ENCODE peak calls at places on chromosomes 13 and 19, in four cellular contexts. One of them, this sample, is unnamed.

GRCh38 chr13:110114351-110114750 is 192.6 kb downstream of the COL4A1 start:
- DNase-seq in WTC11: no peak
- DNase-seq in HepG2: no peak
- DNase-seq in SK-N-SH: no peak
- DNase-seq in this sample: no peak

GRCh38 chr13:80082396-80083096 is 258.4 kb downstream of the SPRY2 start:
- DNase-seq in WTC11: no peak
- DNase-seq in HepG2: no peak
- DNase-seq in SK-N-SH: no peak
- DNase-seq in this sample: no peak

GRCh38 chr19:6161271-6161850 is 25.9 kb downstream of the ACSBG2 start:
- DNase-seq in WTC11: peak; percentile 22
- DNase-seq in HepG2: peak; percentile 13
- DNase-seq in SK-N-SH: peak; percentile 13
- DNase-seq in this sample: peak; percentile 89

GRCh38 chr13:106865706-106866288 is 297.9 kb upstream of the ARGLU1 start:
- DNase-seq in WTC11: no peak
- DNase-seq in HepG2: no peak
- DNase-seq in SK-N-SH: no peak
- DNase-seq in this sample: no peak

GRCh38 chr19:506404-507285 is 652 bp upstream of the TPGS1 start:
- DNase-seq in WTC11: peak; percentile 91
- DNase-seq in HepG2: peak; percentile 99
- DNase-seq in SK-N-SH: peak; percentile 97
- DNase-seq in this sample: peak; percentile 99

GRCh38 chr19:34017024-34017423 is 155.3 kb upstream of the LSM14A start:
- DNase-seq in WTC11: no peak
- DNase-seq in HepG2: no peak
- DNase-seq in SK-N-SH: no peak
- DNase-seq in this sample: no peak

GRCh38 chr19:47075941-47076340 is 27.5 kb upstream of the TMEM160 start:
- DNase-seq in WTC11: no peak
- DNase-seq in HepG2: no peak
- DNase-seq in SK-N-SH: no peak
- DNase-seq in this sample: no peak

GRCh38 chr19:41995959-41996797 is 2.1 kb upstream of the ATP1A3 start:
- DNase-seq in WTC11: peak; percentile 74
- DNase-seq in HepG2: no peak
- DNase-seq in SK-N-SH: peak; percentile 90
- DNase-seq in this sample: peak; percentile 80

GRCh38 chr19:4297901-4298771 is 4.1 kb downstream of the TMIGD2 start:
- DNase-seq in WTC11: peak; percentile 29
- DNase-seq in HepG2: peak; percentile 35
- DNase-seq in SK-N-SH: no peak
- DNase-seq in this sample: no peak

GRCh38 chr13:80379245-80379644 is 38.3 kb upstream of the SPRY2 start:
- DNase-seq in WTC11: no peak
- DNase-seq in HepG2: no peak
- DNase-seq in SK-N-SH: no peak
- DNase-seq in this sample: no peak

GRCh38 chr13:32262165-32262564 is 53.0 kb downstream of the ZAR1L start:
- DNase-seq in WTC11: no peak
- DNase-seq in HepG2: no peak
- DNase-seq in SK-N-SH: no peak
- DNase-seq in this sample: no peak

GRCh38 chr13:102648046-102648445 is 46.8 kb downstream of the METTL21C start:
- DNase-seq in WTC11: no peak
- DNase-seq in HepG2: no peak
- DNase-seq in SK-N-SH: no peak
- DNase-seq in this sample: no peak

GRCh38 chr13:94494021-94494420 is 14.5 kb upstream of the DCT start:
- DNase-seq in WTC11: no peak
- DNase-seq in HepG2: no peak
- DNase-seq in SK-N-SH: peak; percentile 45
- DNase-seq in this sample: no peak

GRCh38 chr13:99847318-99847750 is 124.2 kb downstream of the ZIC5 start:
- DNase-seq in WTC11: no peak
- DNase-seq in HepG2: no peak
- DNase-seq in SK-N-SH: no peak
- DNase-seq in this sample: no peak

GRCh38 chr13:25153736-25154135 is 18.4 kb downstream of the AMER2 start:
- DNase-seq in WTC11: no peak
- DNase-seq in HepG2: no peak
- DNase-seq in SK-N-SH: no peak
- DNase-seq in this sample: no peak

GRCh38 chr13:19633340-19634128 is at the start of gene MPHOSPH8:
- DNase-seq in WTC11: peak; percentile 91
- DNase-seq in HepG2: peak; percentile 88
- DNase-seq in SK-N-SH: peak; percentile 98
- DNase-seq in this sample: peak; percentile 94

GRCh38 chr19:53947624-53948023 is 15.1 kb upstream of the CACNG8 start:
- DNase-seq in WTC11: no peak
- DNase-seq in HepG2: peak; percentile 21
- DNase-seq in SK-N-SH: peak; percentile 65
- DNase-seq in this sample: no peak

GRCh38 chr19:35000647-35001501 is 751 bp downstream of the GRAMD1A start:
- DNase-seq in WTC11: peak; percentile 43
- DNase-seq in HepG2: peak; percentile 59
- DNase-seq in SK-N-SH: peak; percentile 53
- DNase-seq in this sample: peak; percentile 68

GRCh38 chr13:28337196-28338045 is 157.5 kb downstream of the FLT1 start:
- DNase-seq in WTC11: no peak
- DNase-seq in HepG2: no peak
- DNase-seq in SK-N-SH: no peak
- DNase-seq in this sample: no peak

GRCh38 chr19:42596391-42597071 is 1.8 kb upstream of the CEACAM8 start:
- DNase-seq in WTC11: peak; percentile 68
- DNase-seq in HepG2: no peak
- DNase-seq in SK-N-SH: peak; percentile 70
- DNase-seq in this sample: peak; percentile 47

GRCh38 chr19:4980087-4980486 is 11.2 kb downstream of the KDM4B start:
- DNase-seq in WTC11: no peak
- DNase-seq in HepG2: no peak
- DNase-seq in SK-N-SH: peak; percentile 32
- DNase-seq in this sample: no peak

GRCh38 chr13:53200498-53201453 is 172.2 kb downstream of the OLFM4 start:
- DNase-seq in WTC11: peak; percentile 90
- DNase-seq in HepG2: no peak
- DNase-seq in SK-N-SH: peak; percentile 44
- DNase-seq in this sample: no peak

DNA sequence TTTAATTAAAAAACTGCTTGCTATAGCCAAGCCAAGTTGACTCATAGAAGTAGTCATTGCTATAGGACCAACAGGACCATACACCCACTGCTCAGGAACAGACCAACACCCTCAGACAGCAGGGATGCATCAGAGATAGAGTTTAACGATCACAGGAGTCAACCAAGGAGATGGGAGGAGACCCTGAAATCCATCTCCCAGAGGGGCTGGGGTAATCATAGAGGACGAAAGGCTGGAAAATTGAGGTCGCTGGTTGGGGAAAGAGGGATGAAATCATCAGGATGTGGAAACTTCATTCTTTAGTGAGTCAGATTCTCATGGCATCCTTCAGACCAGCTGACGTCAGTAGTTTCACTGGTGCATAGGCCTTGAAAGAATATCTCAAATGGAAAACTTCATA is 160.4 kb upstream of the GPC6 start:
- DNase-seq in WTC11: no peak
- DNase-seq in HepG2: no peak
- DNase-seq in SK-N-SH: no peak
- DNase-seq in this sample: no peak
- TF ChIP-seq FOXJ3 in WTC11: no peak
- TF ChIP-seq FOXJ3 in HepG2: no peak
- TF ChIP-seq FOXJ3 in SK-N-SH: no peak
- TF ChIP-seq FOXJ3 in this sample: no peak

DNA sequence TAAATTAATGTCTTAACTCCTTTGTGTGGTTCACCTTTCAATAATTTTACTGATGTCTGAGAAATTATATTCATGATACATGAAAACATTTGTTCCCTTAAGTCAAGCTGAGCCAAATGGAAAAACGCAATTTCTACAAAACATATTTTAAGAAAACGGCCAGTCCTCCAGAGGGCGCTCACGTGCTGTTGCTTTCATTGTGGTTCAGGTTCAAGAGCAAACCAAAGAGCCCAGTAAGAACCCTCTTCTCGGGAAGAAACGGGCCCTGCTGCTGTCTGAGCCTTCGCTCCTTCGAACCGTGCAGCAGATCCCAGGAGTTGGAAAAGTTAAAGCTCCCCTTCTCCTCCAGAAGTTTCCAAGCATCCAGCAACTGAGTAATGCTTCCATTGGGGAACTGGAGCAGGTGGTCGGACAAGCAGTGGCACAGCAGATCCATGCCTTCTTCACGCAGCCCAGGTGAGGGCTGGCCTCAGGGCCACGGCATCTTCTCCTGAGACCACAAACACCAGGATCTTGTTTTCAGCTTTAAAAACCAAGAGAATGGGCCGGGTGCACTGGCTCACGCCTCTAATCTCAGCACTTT is 4.3 kb downstream of the FAAP24 start:
- DNase-seq in WTC11: peak; percentile 79
- DNase-seq in HepG2: peak; percentile 52
- DNase-seq in SK-N-SH: peak; percentile 60
- DNase-seq in this sample: peak; percentile 52
- TF ChIP-seq FOXJ3 in WTC11: no peak
- TF ChIP-seq FOXJ3 in HepG2: no peak
- TF ChIP-seq FOXJ3 in SK-N-SH: no peak
- TF ChIP-seq FOXJ3 in this sample: no peak

DNA sequence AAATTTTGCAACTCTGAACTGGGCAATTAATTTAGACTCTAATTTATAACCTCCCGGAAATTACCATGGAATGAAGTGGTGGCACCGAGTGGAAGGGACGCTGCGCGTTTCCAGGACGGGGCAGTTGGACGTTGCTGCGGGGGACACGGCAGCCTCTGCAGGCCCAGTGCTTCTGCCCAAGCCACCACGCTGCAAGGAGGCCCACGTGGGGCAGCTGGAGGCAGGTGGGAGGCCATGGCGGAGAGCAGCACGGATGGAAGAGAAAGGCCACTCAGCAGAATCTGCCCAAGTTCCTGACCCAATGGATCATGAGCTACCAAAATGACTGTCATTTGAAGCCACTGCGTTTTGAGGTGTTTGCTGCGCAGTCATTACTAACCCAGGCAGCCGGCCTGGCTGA is 11.2 kb upstream of the ADPRHL1 start:
- DNase-seq in WTC11: no peak
- DNase-seq in HepG2: no peak
- DNase-seq in SK-N-SH: no peak
- DNase-seq in this sample: no peak
- TF ChIP-seq FOXJ3 in WTC11: no peak
- TF ChIP-seq FOXJ3 in HepG2: no peak
- TF ChIP-seq FOXJ3 in SK-N-SH: no peak
- TF ChIP-seq FOXJ3 in this sample: no peak

DNA sequence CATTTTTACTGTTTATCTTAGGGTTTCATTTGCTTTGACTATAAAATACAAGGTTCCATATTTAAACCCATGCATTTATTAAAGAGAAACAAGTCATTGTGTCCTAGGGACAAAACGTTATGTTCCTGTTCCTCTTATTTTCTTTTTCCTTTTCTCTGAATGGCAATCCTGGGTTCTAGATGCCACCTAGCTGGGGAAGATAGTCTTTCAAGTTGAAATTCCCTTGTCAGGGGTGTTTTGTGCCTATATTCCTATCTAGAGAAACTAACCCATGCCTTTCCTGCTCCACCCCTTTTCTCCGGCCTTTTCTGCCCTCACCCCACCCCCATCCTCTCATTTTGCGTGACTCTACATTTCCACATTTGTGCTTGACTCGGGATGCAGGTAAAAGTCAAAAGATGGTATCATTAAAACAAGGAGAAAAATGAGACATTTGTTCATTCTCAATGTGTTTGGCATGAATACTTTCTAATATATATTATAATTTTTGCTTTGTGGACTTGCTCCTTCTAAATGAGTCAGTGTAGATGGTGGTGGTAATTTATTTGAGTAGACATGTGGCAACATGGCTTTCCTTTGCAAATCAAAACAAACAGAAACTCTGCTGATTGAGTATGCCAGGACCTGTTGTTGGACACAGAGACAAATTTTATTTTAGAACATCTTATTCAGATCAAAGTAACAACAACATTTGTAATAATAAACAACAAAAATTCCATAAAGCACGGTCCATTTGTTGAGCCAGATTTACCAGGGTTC is 26.8 kb upstream of the STARD13 start:
- DNase-seq in WTC11: no peak
- DNase-seq in HepG2: peak; percentile 14
- DNase-seq in SK-N-SH: no peak
- DNase-seq in this sample: no peak
- TF ChIP-seq FOXJ3 in WTC11: no peak
- TF ChIP-seq FOXJ3 in HepG2: no peak
- TF ChIP-seq FOXJ3 in SK-N-SH: no peak
- TF ChIP-seq FOXJ3 in this sample: no peak

GRCh38 chr19:13381827-13382632 is 124.2 kb downstream of the CACNA1A start:
- DNase-seq in WTC11: no peak
- DNase-seq in HepG2: no peak
- DNase-seq in SK-N-SH: no peak
- DNase-seq in this sample: peak; percentile 81
- TF ChIP-seq FOXJ3 in WTC11: no peak
- TF ChIP-seq FOXJ3 in HepG2: no peak
- TF ChIP-seq FOXJ3 in SK-N-SH: no peak
- TF ChIP-seq FOXJ3 in this sample: no peak

DNA sequence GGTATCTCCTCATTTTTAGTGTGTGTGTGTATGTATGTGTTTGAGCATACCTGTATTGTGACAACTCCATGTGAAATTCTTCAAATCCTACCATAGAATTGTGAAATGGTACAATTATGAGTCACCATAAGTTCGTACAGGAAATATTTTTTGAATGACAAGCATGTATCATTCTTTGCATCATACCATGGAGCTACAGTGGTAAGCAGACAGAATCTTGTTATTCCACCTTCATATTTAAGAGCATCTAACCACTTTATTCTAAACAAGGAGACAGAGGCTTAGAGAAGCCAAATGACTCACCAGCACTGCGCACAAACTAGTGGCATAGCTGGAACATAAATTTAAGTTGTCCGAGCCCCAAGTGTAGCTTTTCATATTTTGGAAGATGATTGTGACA is 4.5 kb upstream of the EPSTI1 start:
- DNase-seq in WTC11: no peak
- DNase-seq in HepG2: peak; percentile 9
- DNase-seq in SK-N-SH: no peak
- DNase-seq in this sample: no peak
- TF ChIP-seq FOXJ3 in WTC11: no peak
- TF ChIP-seq FOXJ3 in HepG2: no peak
- TF ChIP-seq FOXJ3 in SK-N-SH: no peak
- TF ChIP-seq FOXJ3 in this sample: no peak

GRCh38 chr13:35787937-35788336 is 311.4 kb upstream of the MAB21L1 start:
- DNase-seq in WTC11: no peak
- DNase-seq in HepG2: no peak
- DNase-seq in SK-N-SH: peak; percentile 36
- DNase-seq in this sample: no peak
- TF ChIP-seq FOXJ3 in WTC11: no peak
- TF ChIP-seq FOXJ3 in HepG2: no peak
- TF ChIP-seq FOXJ3 in SK-N-SH: peak; percentile 80
- TF ChIP-seq FOXJ3 in this sample: no peak

This sample was measured in K562.